ENCODE peak calls at places on chromosomes 3 and 15, in six cellular contexts. One of them, this sample, is unnamed.

GRCh38 chr3:175585898-175586297 is 726.8 kb downstream of the NAALADL2 start:
- DNase-seq in upper lobe of left lung: no peak
- DNase-seq in retinal pigment epithelial cell: no peak
- DNase-seq in prostate gland: no peak
- DNase-seq in RWPE2: no peak
- DNase-seq in mammary epithelial cell: peak; percentile 59
- DNase-seq in this sample: no peak

GRCh38 chr3:27319847-27320526 is 49.2 kb downstream of the NEK10 start:
- DNase-seq in upper lobe of left lung: no peak
- DNase-seq in retinal pigment epithelial cell: no peak
- DNase-seq in prostate gland: peak; percentile 78
- DNase-seq in RWPE2: no peak
- DNase-seq in mammary epithelial cell: no peak
- DNase-seq in this sample: no peak

GRCh38 chr15:90232941-90233700 is 620 bp downstream of the CIB1 start:
- DNase-seq in upper lobe of left lung: peak; percentile 85
- DNase-seq in retinal pigment epithelial cell: no peak
- DNase-seq in prostate gland: peak; percentile 38
- DNase-seq in RWPE2: peak; percentile 90
- DNase-seq in mammary epithelial cell: peak; percentile 60
- DNase-seq in this sample: no peak

GRCh38 chr15:32774022-32774421 is 56.2 kb downstream of the GREM1 start:
- DNase-seq in upper lobe of left lung: no peak
- DNase-seq in retinal pigment epithelial cell: no peak
- DNase-seq in prostate gland: no peak
- DNase-seq in RWPE2: no peak
- DNase-seq in mammary epithelial cell: peak; percentile 13
- DNase-seq in this sample: no peak

GRCh38 chr15:60213377-60214010 is 184.3 kb downstream of the ANXA2 start:
- DNase-seq in upper lobe of left lung: no peak
- DNase-seq in retinal pigment epithelial cell: no peak
- DNase-seq in prostate gland: no peak
- DNase-seq in RWPE2: no peak
- DNase-seq in mammary epithelial cell: no peak
- DNase-seq in this sample: no peak

GRCh38 chr15:83284563-83285283 is at the start of gene BNC1:
- DNase-seq in upper lobe of left lung: no peak
- DNase-seq in retinal pigment epithelial cell: no peak
- DNase-seq in prostate gland: no peak
- DNase-seq in RWPE2: peak; percentile 82
- DNase-seq in mammary epithelial cell: peak; percentile 84
- DNase-seq in this sample: no peak

GRCh38 chr3:124292329-124292728 is 300.4 kb upstream of the ROPN1 start:
- DNase-seq in upper lobe of left lung: no peak
- DNase-seq in retinal pigment epithelial cell: no peak
- DNase-seq in prostate gland: no peak
- DNase-seq in RWPE2: no peak
- DNase-seq in mammary epithelial cell: no peak
- DNase-seq in this sample: no peak

GRCh38 chr15:84970832-84971231 is 10.8 kb upstream of the PDE8A start:
- DNase-seq in upper lobe of left lung: no peak
- DNase-seq in retinal pigment epithelial cell: no peak
- DNase-seq in prostate gland: no peak
- DNase-seq in RWPE2: no peak
- DNase-seq in mammary epithelial cell: no peak
- DNase-seq in this sample: no peak

GRCh38 chr3:197041875-197042488 is 12.4 kb upstream of the MELTF start:
- DNase-seq in upper lobe of left lung: no peak
- DNase-seq in retinal pigment epithelial cell: no peak
- DNase-seq in prostate gland: no peak
- DNase-seq in RWPE2: no peak
- DNase-seq in mammary epithelial cell: no peak
- DNase-seq in this sample: no peak

GRCh38 chr3:48232734-48233133 is 8.2 kb upstream of the ZNF589 start:
- DNase-seq in upper lobe of left lung: peak; percentile 91
- DNase-seq in retinal pigment epithelial cell: peak; percentile 68
- DNase-seq in prostate gland: peak; percentile 50
- DNase-seq in RWPE2: no peak
- DNase-seq in mammary epithelial cell: peak; percentile 60
- DNase-seq in this sample: no peak

GRCh38 chr15:57472861-57473260 is 96.6 kb downstream of the CGNL1 start:
- DNase-seq in upper lobe of left lung: no peak
- DNase-seq in retinal pigment epithelial cell: no peak
- DNase-seq in prostate gland: no peak
- DNase-seq in RWPE2: no peak
- DNase-seq in mammary epithelial cell: no peak
- DNase-seq in this sample: no peak

GRCh38 chr3:53719796-53720195 is 126.4 kb downstream of the CHDH start:
- DNase-seq in upper lobe of left lung: no peak
- DNase-seq in retinal pigment epithelial cell: peak; percentile 89
- DNase-seq in prostate gland: no peak
- DNase-seq in RWPE2: no peak
- DNase-seq in mammary epithelial cell: no peak
- DNase-seq in this sample: no peak

GRCh38 chr3:72818915-72819314 is 29.3 kb downstream of the SHQ1 start:
- DNase-seq in upper lobe of left lung: no peak
- DNase-seq in retinal pigment epithelial cell: no peak
- DNase-seq in prostate gland: no peak
- DNase-seq in RWPE2: no peak
- DNase-seq in mammary epithelial cell: peak; percentile 28
- DNase-seq in this sample: peak; percentile 24

GRCh38 chr15:33107950-33108349 is 86.6 kb downstream of the FMN1 start:
- DNase-seq in upper lobe of left lung: no peak
- DNase-seq in retinal pigment epithelial cell: no peak
- DNase-seq in prostate gland: no peak
- DNase-seq in RWPE2: no peak
- DNase-seq in mammary epithelial cell: peak; percentile 42
- DNase-seq in this sample: no peak

GRCh38 chr3:47394867-47395266 is 14.0 kb downstream of the PTPN23 start:
- DNase-seq in upper lobe of left lung: no peak
- DNase-seq in retinal pigment epithelial cell: no peak
- DNase-seq in prostate gland: no peak
- DNase-seq in RWPE2: no peak
- DNase-seq in mammary epithelial cell: no peak
- DNase-seq in this sample: no peak

GRCh38 chr3:72149645-72150044 is 364.7 kb upstream of the PROK2 start:
- DNase-seq in upper lobe of left lung: no peak
- DNase-seq in retinal pigment epithelial cell: no peak
- DNase-seq in prostate gland: no peak
- DNase-seq in RWPE2: no peak
- DNase-seq in mammary epithelial cell: no peak
- DNase-seq in this sample: no peak

GRCh38 chr3:50415066-50415465 is 55.7 kb upstream of the TMEM115 start:
- DNase-seq in upper lobe of left lung: no peak
- DNase-seq in retinal pigment epithelial cell: no peak
- DNase-seq in prostate gland: no peak
- DNase-seq in RWPE2: no peak
- DNase-seq in mammary epithelial cell: no peak
- DNase-seq in this sample: no peak
- TF ChIP-seq CTCF in upper lobe of left lung: no peak
- TF ChIP-seq CTCF in retinal pigment epithelial cell: peak; percentile 12
- TF ChIP-seq CTCF in prostate gland: no peak
- TF ChIP-seq CTCF in RWPE2: no peak
- TF ChIP-seq CTCF in mammary epithelial cell: peak; percentile 5
- TF ChIP-seq CTCF in this sample: no peak

GRCh38 chr15:58852347-58852746 is 81.1 kb downstream of the SLTM start:
- DNase-seq in upper lobe of left lung: no peak
- DNase-seq in retinal pigment epithelial cell: no peak
- DNase-seq in prostate gland: no peak
- DNase-seq in RWPE2: no peak
- DNase-seq in mammary epithelial cell: no peak
- DNase-seq in this sample: no peak
- TF ChIP-seq CTCF in upper lobe of left lung: no peak
- TF ChIP-seq CTCF in retinal pigment epithelial cell: peak; percentile 29
- TF ChIP-seq CTCF in prostate gland: no peak
- TF ChIP-seq CTCF in RWPE2: no peak
- TF ChIP-seq CTCF in mammary epithelial cell: peak; percentile 14
- TF ChIP-seq CTCF in this sample: no peak

GRCh38 chr3:58135712-58136543 is 74.8 kb downstream of the DNASE1L3 start:
- DNase-seq in upper lobe of left lung: no peak
- DNase-seq in retinal pigment epithelial cell: no peak
- DNase-seq in prostate gland: no peak
- DNase-seq in RWPE2: no peak
- DNase-seq in mammary epithelial cell: no peak
- DNase-seq in this sample: no peak
- TF ChIP-seq CTCF in upper lobe of left lung: no peak
- TF ChIP-seq CTCF in retinal pigment epithelial cell: peak; percentile 43
- TF ChIP-seq CTCF in prostate gland: peak; percentile 23
- TF ChIP-seq CTCF in RWPE2: peak; percentile 26
- TF ChIP-seq CTCF in mammary epithelial cell: peak; percentile 18
- TF ChIP-seq CTCF in this sample: peak; percentile 41

DNA sequence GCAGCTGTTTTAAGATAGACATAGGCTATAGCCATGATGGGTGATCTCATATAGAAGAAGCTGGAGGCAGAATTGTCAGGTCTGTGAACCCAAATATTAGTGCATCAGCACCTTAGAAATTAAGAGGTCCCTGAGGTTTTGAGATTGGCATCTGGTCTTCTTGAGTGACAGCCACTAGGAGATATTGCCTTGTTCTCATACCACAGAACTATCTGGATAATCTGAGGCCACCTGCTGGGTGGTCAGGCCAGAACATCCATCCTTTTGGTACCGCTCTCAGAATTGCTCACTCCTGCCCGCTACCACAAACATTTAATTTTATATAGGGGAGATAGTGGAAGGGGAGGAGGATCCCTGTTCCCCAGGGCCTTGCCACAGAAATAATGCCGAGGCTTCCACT is 210.6 kb upstream of the ZPLD1 start:
- DNase-seq in upper lobe of left lung: peak; percentile 26
- DNase-seq in retinal pigment epithelial cell: no peak
- DNase-seq in prostate gland: no peak
- DNase-seq in RWPE2: no peak
- DNase-seq in mammary epithelial cell: no peak
- DNase-seq in this sample: no peak
- TF ChIP-seq CTCF in upper lobe of left lung: peak; percentile 54
- TF ChIP-seq CTCF in retinal pigment epithelial cell: peak; percentile 44
- TF ChIP-seq CTCF in prostate gland: peak; percentile 40
- TF ChIP-seq CTCF in RWPE2: peak; percentile 22
- TF ChIP-seq CTCF in mammary epithelial cell: peak; percentile 22
- TF ChIP-seq CTCF in this sample: peak; percentile 40

DNA sequence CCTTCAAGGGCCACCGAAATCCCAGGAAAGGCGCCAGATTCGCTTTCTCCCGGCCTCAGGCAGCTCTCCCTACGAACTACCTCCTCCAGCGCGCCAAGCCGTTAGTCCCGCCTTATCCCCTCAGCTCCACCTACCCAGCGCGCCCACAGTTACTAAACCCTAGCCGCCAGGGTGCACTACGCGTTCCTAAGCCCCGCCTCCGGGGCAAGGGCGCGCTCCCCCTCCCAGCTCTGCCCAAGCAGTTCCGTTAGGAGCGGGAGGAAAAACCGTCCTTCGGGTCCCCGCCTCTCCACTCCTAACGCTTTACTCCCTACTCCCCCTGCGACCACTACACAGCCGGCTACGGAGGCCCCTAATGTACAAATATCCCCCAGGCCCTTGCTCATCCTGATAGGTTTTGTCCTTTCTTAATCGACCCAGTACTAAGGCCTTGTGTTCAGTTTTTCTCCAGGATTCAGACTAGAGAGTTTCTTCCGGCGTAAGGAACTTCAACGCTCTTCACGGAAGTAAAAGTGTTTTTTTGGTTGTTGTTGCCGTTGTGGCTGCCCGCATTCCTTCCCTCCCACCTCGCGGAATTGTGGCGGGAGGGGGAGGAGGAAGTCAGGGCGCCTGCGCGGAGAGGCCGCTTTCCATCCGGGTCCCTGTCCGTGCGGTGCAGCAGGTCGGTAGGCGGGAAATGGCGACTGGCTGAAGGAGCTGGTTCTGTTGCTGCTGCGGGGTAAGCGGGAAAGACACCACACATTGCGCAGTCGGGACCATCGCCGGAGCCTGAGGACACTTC is at the start of gene CTDSPL2:
- DNase-seq in upper lobe of left lung: peak; percentile 99
- DNase-seq in retinal pigment epithelial cell: peak; percentile 97
- DNase-seq in prostate gland: peak; percentile 98
- DNase-seq in RWPE2: peak; percentile 100
- DNase-seq in mammary epithelial cell: peak; percentile 98
- DNase-seq in this sample: peak; percentile 92
- TF ChIP-seq CTCF in upper lobe of left lung: peak; percentile 44
- TF ChIP-seq CTCF in retinal pigment epithelial cell: peak; percentile 4
- TF ChIP-seq CTCF in prostate gland: peak; percentile 50
- TF ChIP-seq CTCF in RWPE2: peak; percentile 75
- TF ChIP-seq CTCF in mammary epithelial cell: no peak
- TF ChIP-seq CTCF in this sample: peak; percentile 31

GRCh38 chr3:50978991-50979667 is 304.4 kb downstream of the DOCK3 start:
- DNase-seq in upper lobe of left lung: no peak
- DNase-seq in retinal pigment epithelial cell: no peak
- DNase-seq in prostate gland: no peak
- DNase-seq in RWPE2: no peak
- DNase-seq in mammary epithelial cell: no peak
- DNase-seq in this sample: no peak
- TF ChIP-seq CTCF in upper lobe of left lung: no peak
- TF ChIP-seq CTCF in retinal pigment epithelial cell: peak; percentile 38
- TF ChIP-seq CTCF in prostate gland: no peak
- TF ChIP-seq CTCF in RWPE2: no peak
- TF ChIP-seq CTCF in mammary epithelial cell: no peak
- TF ChIP-seq CTCF in this sample: no peak

This sample was measured in thoracic aorta.